ENCODE peak calls at places on chromosomes 2 and 18, in nine cellular contexts. One of them, this sample, is unnamed.

GRCh38 chr2:10327896-10328666 is 25.4 kb downstream of the HPCAL1 start:
- DNase-seq in coronary artery: no peak
- DNase-seq in breast epithelium: no peak
- DNase-seq in AG04450: no peak
- DNase-seq in CD4-positive, alpha-beta T cell: no peak
- DNase-seq in sigmoid colon: no peak
- DNase-seq in spleen: no peak
- DNase-seq in transverse colon: peak
- DNase-seq in upper lobe of right lung: no peak
- DNase-seq in this sample: no peak

GRCh38 chr2:44972771-44973535 is 31.5 kb downstream of the SIX3 start:
- DNase-seq in coronary artery: no peak
- DNase-seq in breast epithelium: no peak
- DNase-seq in AG04450: no peak
- DNase-seq in CD4-positive, alpha-beta T cell: no peak
- DNase-seq in sigmoid colon: no peak
- DNase-seq in spleen: no peak
- DNase-seq in transverse colon: no peak
- DNase-seq in upper lobe of right lung: no peak
- DNase-seq in this sample: no peak

GRCh38 chr2:229714080-229714735 is at the start of gene DNER:
- DNase-seq in coronary artery: no peak
- DNase-seq in breast epithelium: no peak
- DNase-seq in AG04450: no peak
- DNase-seq in CD4-positive, alpha-beta T cell: peak
- DNase-seq in sigmoid colon: no peak
- DNase-seq in spleen: peak
- DNase-seq in transverse colon: peak
- DNase-seq in upper lobe of right lung: no peak
- DNase-seq in this sample: peak

GRCh38 chr18:32289480-32290075 is 99.7 kb downstream of the MEP1B start:
- DNase-seq in coronary artery: no peak
- DNase-seq in breast epithelium: no peak
- DNase-seq in AG04450: peak
- DNase-seq in CD4-positive, alpha-beta T cell: no peak
- DNase-seq in sigmoid colon: no peak
- DNase-seq in spleen: no peak
- DNase-seq in transverse colon: peak
- DNase-seq in upper lobe of right lung: no peak
- DNase-seq in this sample: no peak

GRCh38 chr2:55875434-55876135 is 48.0 kb downstream of the EFEMP1 start:
- DNase-seq in coronary artery: no peak
- DNase-seq in breast epithelium: no peak
- DNase-seq in AG04450: no peak
- DNase-seq in CD4-positive, alpha-beta T cell: no peak
- DNase-seq in sigmoid colon: no peak
- DNase-seq in spleen: no peak
- DNase-seq in transverse colon: no peak
- DNase-seq in upper lobe of right lung: no peak
- DNase-seq in this sample: no peak

GRCh38 chr2:166017208-166017607 is 63.6 kb upstream of the TTC21B start:
- DNase-seq in coronary artery: no peak
- DNase-seq in breast epithelium: no peak
- DNase-seq in AG04450: no peak
- DNase-seq in CD4-positive, alpha-beta T cell: no peak
- DNase-seq in sigmoid colon: no peak
- DNase-seq in spleen: no peak
- DNase-seq in transverse colon: no peak
- DNase-seq in upper lobe of right lung: no peak
- DNase-seq in this sample: no peak

GRCh38 chr2:139031722-139032121 is 251.5 kb upstream of the NXPH2 start:
- DNase-seq in coronary artery: no peak
- DNase-seq in breast epithelium: no peak
- DNase-seq in AG04450: no peak
- DNase-seq in CD4-positive, alpha-beta T cell: no peak
- DNase-seq in sigmoid colon: no peak
- DNase-seq in spleen: no peak
- DNase-seq in transverse colon: no peak
- DNase-seq in upper lobe of right lung: no peak
- DNase-seq in this sample: no peak

GRCh38 chr2:161382747-161383146 is 33.4 kb upstream of the TBR1 start:
- DNase-seq in coronary artery: no peak
- DNase-seq in breast epithelium: no peak
- DNase-seq in AG04450: no peak
- DNase-seq in CD4-positive, alpha-beta T cell: no peak
- DNase-seq in sigmoid colon: no peak
- DNase-seq in spleen: no peak
- DNase-seq in transverse colon: no peak
- DNase-seq in upper lobe of right lung: no peak
- DNase-seq in this sample: no peak

GRCh38 chr2:79638410-79638809 is 125.6 kb downstream of the CTNNA2 start:
- DNase-seq in coronary artery: no peak
- DNase-seq in breast epithelium: no peak
- DNase-seq in AG04450: no peak
- DNase-seq in CD4-positive, alpha-beta T cell: no peak
- DNase-seq in sigmoid colon: no peak
- DNase-seq in spleen: no peak
- DNase-seq in transverse colon: no peak
- DNase-seq in upper lobe of right lung: no peak
- DNase-seq in this sample: no peak

GRCh38 chr2:170827841-170828532 is 11.3 kb downstream of the GAD1 start:
- DNase-seq in coronary artery: no peak
- DNase-seq in breast epithelium: no peak
- DNase-seq in AG04450: no peak
- DNase-seq in CD4-positive, alpha-beta T cell: no peak
- DNase-seq in sigmoid colon: no peak
- DNase-seq in spleen: no peak
- DNase-seq in transverse colon: no peak
- DNase-seq in upper lobe of right lung: no peak
- DNase-seq in this sample: no peak

GRCh38 chr2:219291394-219291793 is 12.2 kb downstream of the DNAJB2 start:
- DNase-seq in coronary artery: peak
- DNase-seq in breast epithelium: no peak
- DNase-seq in AG04450: no peak
- DNase-seq in CD4-positive, alpha-beta T cell: no peak
- DNase-seq in sigmoid colon: peak
- DNase-seq in spleen: no peak
- DNase-seq in transverse colon: no peak
- DNase-seq in upper lobe of right lung: peak
- DNase-seq in this sample: no peak

GRCh38 chr2:67631474-67631873 is 234.3 kb downstream of the ETAA1 start:
- DNase-seq in coronary artery: no peak
- DNase-seq in breast epithelium: no peak
- DNase-seq in AG04450: no peak
- DNase-seq in CD4-positive, alpha-beta T cell: no peak
- DNase-seq in sigmoid colon: no peak
- DNase-seq in spleen: no peak
- DNase-seq in transverse colon: no peak
- DNase-seq in upper lobe of right lung: no peak
- DNase-seq in this sample: no peak

GRCh38 chr2:135825855-135826190 is 11.2 kb downstream of the LCT start:
- DNase-seq in coronary artery: no peak
- DNase-seq in breast epithelium: no peak
- DNase-seq in AG04450: no peak
- DNase-seq in CD4-positive, alpha-beta T cell: no peak
- DNase-seq in sigmoid colon: no peak
- DNase-seq in spleen: no peak
- DNase-seq in transverse colon: no peak
- DNase-seq in upper lobe of right lung: no peak
- DNase-seq in this sample: no peak

GRCh38 chr2:240687741-240688562 is 3.7 kb upstream of the AQP12A start:
- DNase-seq in coronary artery: peak
- DNase-seq in breast epithelium: no peak
- DNase-seq in AG04450: no peak
- DNase-seq in CD4-positive, alpha-beta T cell: no peak
- DNase-seq in sigmoid colon: no peak
- DNase-seq in spleen: no peak
- DNase-seq in transverse colon: no peak
- DNase-seq in upper lobe of right lung: peak
- DNase-seq in this sample: no peak

GRCh38 chr2:106839849-106840595 is 45.9 kb downstream of the ST6GAL2 start:
- DNase-seq in coronary artery: no peak
- DNase-seq in breast epithelium: no peak
- DNase-seq in AG04450: no peak
- DNase-seq in CD4-positive, alpha-beta T cell: no peak
- DNase-seq in sigmoid colon: no peak
- DNase-seq in spleen: no peak
- DNase-seq in transverse colon: no peak
- DNase-seq in upper lobe of right lung: no peak
- DNase-seq in this sample: no peak

GRCh38 chr2:147610491-147611050 is 234.3 kb upstream of the ACVR2A start:
- DNase-seq in coronary artery: no peak
- DNase-seq in breast epithelium: no peak
- DNase-seq in AG04450: no peak
- DNase-seq in CD4-positive, alpha-beta T cell: no peak
- DNase-seq in sigmoid colon: no peak
- DNase-seq in spleen: no peak
- DNase-seq in transverse colon: no peak
- DNase-seq in upper lobe of right lung: no peak
- DNase-seq in this sample: no peak

GRCh38 chr2:165277295-165277694 is 38.1 kb downstream of the SCN2A start:
- DNase-seq in coronary artery: no peak
- DNase-seq in breast epithelium: no peak
- DNase-seq in AG04450: no peak
- DNase-seq in CD4-positive, alpha-beta T cell: no peak
- DNase-seq in sigmoid colon: no peak
- DNase-seq in spleen: no peak
- DNase-seq in transverse colon: no peak
- DNase-seq in upper lobe of right lung: no peak
- DNase-seq in this sample: no peak

GRCh38 chr2:209762564-209762963 is 9.1 kb upstream of the UNC80 start:
- DNase-seq in coronary artery: no peak
- DNase-seq in breast epithelium: no peak
- DNase-seq in AG04450: no peak
- DNase-seq in CD4-positive, alpha-beta T cell: no peak
- DNase-seq in sigmoid colon: no peak
- DNase-seq in spleen: no peak
- DNase-seq in transverse colon: no peak
- DNase-seq in upper lobe of right lung: no peak
- DNase-seq in this sample: no peak

GRCh38 chr2:190506666-190507065 is 27.9 kb downstream of the NEMP2 start:
- DNase-seq in coronary artery: no peak
- DNase-seq in breast epithelium: no peak
- DNase-seq in AG04450: no peak
- DNase-seq in CD4-positive, alpha-beta T cell: no peak
- DNase-seq in sigmoid colon: no peak
- DNase-seq in spleen: no peak
- DNase-seq in transverse colon: peak
- DNase-seq in upper lobe of right lung: no peak
- DNase-seq in this sample: no peak

GRCh38 chr2:126642031-126642430 is 13.9 kb upstream of the GYPC start:
- DNase-seq in coronary artery: peak
- DNase-seq in breast epithelium: no peak
- DNase-seq in AG04450: no peak
- DNase-seq in CD4-positive, alpha-beta T cell: no peak
- DNase-seq in sigmoid colon: no peak
- DNase-seq in spleen: no peak
- DNase-seq in transverse colon: no peak
- DNase-seq in upper lobe of right lung: no peak
- DNase-seq in this sample: no peak

GRCh38 chr2:19574788-19575260 is 216.4 kb upstream of the OSR1 start:
- DNase-seq in coronary artery: peak
- DNase-seq in breast epithelium: peak
- DNase-seq in AG04450: peak
- DNase-seq in CD4-positive, alpha-beta T cell: no peak
- DNase-seq in sigmoid colon: peak
- DNase-seq in spleen: no peak
- DNase-seq in transverse colon: peak
- DNase-seq in upper lobe of right lung: no peak
- DNase-seq in this sample: no peak

GRCh38 chr2:103448416-103448815 is 686.6 kb downstream of the TMEM182 start:
- DNase-seq in coronary artery: no peak
- DNase-seq in breast epithelium: no peak
- DNase-seq in AG04450: no peak
- DNase-seq in CD4-positive, alpha-beta T cell: no peak
- DNase-seq in sigmoid colon: no peak
- DNase-seq in spleen: no peak
- DNase-seq in transverse colon: no peak
- DNase-seq in upper lobe of right lung: no peak
- DNase-seq in this sample: no peak

GRCh38 chr2:24046930-24047702 is at the start of gene WDCP:
- DNase-seq in coronary artery: peak
- DNase-seq in breast epithelium: peak
- DNase-seq in AG04450: peak
- DNase-seq in CD4-positive, alpha-beta T cell: peak
- DNase-seq in sigmoid colon: peak
- DNase-seq in spleen: peak
- DNase-seq in transverse colon: peak
- DNase-seq in upper lobe of right lung: peak
- DNase-seq in this sample: peak
- H3K27ac ChIP-seq in coronary artery: peak
- H3K27ac ChIP-seq in breast epithelium: peak
- H3K27ac ChIP-seq in AG04450: peak
- H3K27ac ChIP-seq in CD4-positive, alpha-beta T cell: peak
- H3K27ac ChIP-seq in sigmoid colon: peak
- H3K27ac ChIP-seq in spleen: peak
- H3K27ac ChIP-seq in transverse colon: peak
- H3K27ac ChIP-seq in upper lobe of right lung: peak
- H3K27ac ChIP-seq in this sample: no peak

GRCh38 chr2:207935991-207936370 is 89.3 kb downstream of the PLEKHM3 start:
- DNase-seq in coronary artery: no peak
- DNase-seq in breast epithelium: no peak
- DNase-seq in AG04450: no peak
- DNase-seq in CD4-positive, alpha-beta T cell: no peak
- DNase-seq in sigmoid colon: no peak
- DNase-seq in spleen: no peak
- DNase-seq in transverse colon: no peak
- DNase-seq in upper lobe of right lung: no peak
- DNase-seq in this sample: no peak
- H3K27ac ChIP-seq in coronary artery: no peak
- H3K27ac ChIP-seq in breast epithelium: no peak
- H3K27ac ChIP-seq in AG04450: no peak
- H3K27ac ChIP-seq in CD4-positive, alpha-beta T cell: no peak
- H3K27ac ChIP-seq in sigmoid colon: peak
- H3K27ac ChIP-seq in spleen: no peak
- H3K27ac ChIP-seq in transverse colon: no peak
- H3K27ac ChIP-seq in upper lobe of right lung: peak
- H3K27ac ChIP-seq in this sample: no peak

GRCh38 chr2:156005999-156006712 is 326.4 kb downstream of the NR4A2 start:
- DNase-seq in coronary artery: no peak
- DNase-seq in breast epithelium: no peak
- DNase-seq in AG04450: no peak
- DNase-seq in CD4-positive, alpha-beta T cell: no peak
- DNase-seq in sigmoid colon: no peak
- DNase-seq in spleen: peak
- DNase-seq in transverse colon: no peak
- DNase-seq in upper lobe of right lung: no peak
- DNase-seq in this sample: no peak
- H3K27ac ChIP-seq in coronary artery: no peak
- H3K27ac ChIP-seq in breast epithelium: no peak
- H3K27ac ChIP-seq in AG04450: no peak
- H3K27ac ChIP-seq in CD4-positive, alpha-beta T cell: no peak
- H3K27ac ChIP-seq in sigmoid colon: no peak
- H3K27ac ChIP-seq in spleen: no peak
- H3K27ac ChIP-seq in transverse colon: no peak
- H3K27ac ChIP-seq in upper lobe of right lung: no peak
- H3K27ac ChIP-seq in this sample: no peak

DNA sequence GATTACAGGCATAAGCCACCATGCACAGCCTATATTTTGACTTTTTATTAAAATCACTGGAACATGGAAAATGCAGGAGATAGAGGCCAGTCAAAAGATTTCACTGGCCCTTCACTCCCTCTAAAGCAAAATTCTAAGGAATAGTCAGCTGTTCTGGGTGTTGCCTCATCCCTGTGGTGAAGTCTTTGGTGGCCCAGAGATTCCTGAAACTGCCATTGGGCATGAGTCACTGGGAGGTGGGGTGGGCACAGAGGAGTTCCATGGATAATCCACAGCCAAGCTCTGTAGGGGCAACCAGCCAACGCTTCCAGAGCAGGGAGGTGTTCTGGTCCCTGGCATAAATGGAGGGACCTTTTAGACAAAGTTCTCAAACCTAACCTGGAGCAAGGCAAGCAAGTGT is 89.7 kb upstream of the TTC39C start:
- DNase-seq in coronary artery: no peak
- DNase-seq in breast epithelium: no peak
- DNase-seq in AG04450: no peak
- DNase-seq in CD4-positive, alpha-beta T cell: no peak
- DNase-seq in sigmoid colon: no peak
- DNase-seq in spleen: no peak
- DNase-seq in transverse colon: no peak
- DNase-seq in upper lobe of right lung: no peak
- DNase-seq in this sample: no peak
- H3K27ac ChIP-seq in coronary artery: no peak
- H3K27ac ChIP-seq in breast epithelium: no peak
- H3K27ac ChIP-seq in AG04450: no peak
- H3K27ac ChIP-seq in CD4-positive, alpha-beta T cell: no peak
- H3K27ac ChIP-seq in sigmoid colon: no peak
- H3K27ac ChIP-seq in spleen: no peak
- H3K27ac ChIP-seq in transverse colon: no peak
- H3K27ac ChIP-seq in upper lobe of right lung: no peak
- H3K27ac ChIP-seq in this sample: no peak

This sample was measured in caudate nucleus.